ENCODE peak calls at places on chromosomes 1 and 21, in nine cellular contexts. I is esophagus squamous epithelium, P is HCT116, K is gastrocnemius medialis, C is ovary, S is uterus, X is A549, N is body of pancreas, W is esophagus muscularis mucosa. J is an unnamed sample.

GRCh38 chr1:180042994-180043622 is 88.5 kb downstream of the CEP350 start:
- DNase-seq in N (no peak), X (no peak), I (no peak), W (no peak), S (no peak), K (no peak), P (no peak), C (no peak), J (no peak)

GRCh38 chr1:213728593-213729536 is 258.9 kb upstream of the PROX1 start:
- DNase-seq in C (no peak), S (no peak), W (no peak), K (no peak), P (no peak), I (no peak), X (no peak), N (no peak), J (no peak)

GRCh38 chr1:192588546-192588945 is 13.0 kb downstream of the RGS1 start:
- DNase-seq in C (no peak), P (no peak), I (no peak), N (no peak), S (no peak), W (no peak), X (no peak), K (no peak), J (no peak)

GRCh38 chr1:247210062-247210385 is 38.2 kb upstream of the ZNF124 start:
- DNase-seq in W (no peak), X (no peak), N (no peak), C (no peak), P (no peak), S (no peak), I (no peak), K (no peak), J (no peak)

GRCh38 chr21:14551741-14552140 is 5.6 kb upstream of the SAMSN1 start:
- DNase-seq in C (no peak), W (no peak), S (no peak), X (no peak), I (no peak), K (no peak), N (no peak), P (no peak), J (no peak)

GRCh38 chr1:6800728-6801127 is 15.5 kb downstream of the CAMTA1 start:
- DNase-seq in X (peak), I (no peak), W (no peak), C (no peak), P (no peak), N (no peak), K (no peak), S (no peak), J (no peak)

GRCh38 chr1:172069535-172069934 is 228.2 kb downstream of the DNM3 start:
- DNase-seq in X (no peak), I (no peak), C (peak), W (no peak), P (no peak), N (peak), S (peak), K (no peak), J (peak)

GRCh38 chr1:3483801-3484444 is 29.5 kb downstream of the ARHGEF16 start:
- DNase-seq in N (peak), W (no peak), S (no peak), P (no peak), X (peak), K (no peak), I (no peak), C (no peak), J (no peak)

GRCh38 chr1:44747878-44748277 is 8.2 kb downstream of the KIF2C start:
- DNase-seq in N (no peak), C (no peak), I (no peak), W (no peak), P (no peak), K (no peak), S (no peak), X (no peak), J (no peak)

GRCh38 chr1:161486806-161487482 is 18.3 kb upstream of the FCGR2A start:
- DNase-seq in N (peak), I (no peak), W (no peak), S (no peak), C (no peak), X (peak), P (peak), K (no peak), J (peak)

GRCh38 chr1:201406831-201407406 is 7.8 kb upstream of the LAD1 start:
- DNase-seq in N (no peak), I (no peak), X (peak), K (no peak), P (no peak), W (no peak), S (no peak), C (no peak), J (no peak)

GRCh38 chr1:201404016-201404598 is 5.0 kb upstream of the LAD1 start:
- DNase-seq in P (no peak), K (no peak), W (no peak), N (no peak), S (no peak), C (no peak), I (no peak), X (peak), J (no peak)

GRCh38 chr1:201403359-201403758 is 4.2 kb upstream of the LAD1 start:
- DNase-seq in I (no peak), X (no peak), S (no peak), W (no peak), P (no peak), C (no peak), K (no peak), N (no peak), J (no peak)

GRCh38 chr1:201404722-201405483 is 5.8 kb upstream of the LAD1 start:
- DNase-seq in S (no peak), X (no peak), I (no peak), W (no peak), N (peak), C (no peak), P (no peak), K (no peak), J (no peak)

DNA sequence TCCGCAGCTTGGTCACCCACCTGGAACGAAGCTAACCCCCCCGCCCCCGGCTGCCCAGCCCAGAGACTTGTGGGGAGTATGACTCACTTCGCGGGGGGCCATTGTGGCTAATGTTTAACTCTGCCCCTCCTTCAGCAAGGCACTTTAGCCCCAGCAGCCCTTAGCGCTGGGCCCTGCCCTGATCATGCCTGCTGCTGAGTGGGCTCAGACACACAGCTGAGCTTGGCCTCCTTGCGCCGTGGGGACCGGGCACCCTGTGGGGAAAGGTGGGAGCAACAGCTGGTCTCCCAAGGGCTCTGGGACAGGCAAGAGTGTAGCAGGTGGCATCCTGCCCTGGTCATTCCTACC is 6.3 kb upstream of the LAD1 start:
- DNase-seq in W (no peak), C (no peak), S (no peak), N (peak), I (no peak), K (no peak), X (peak), P (no peak), J (no peak)
- TF ChIP-seq POLR2A in W (no peak), C (no peak), S (no peak), N (no peak), I (no peak), K (no peak), X (no peak), P (no peak), J (no peak)

GRCh38 chr1:145992502-145992936 is 3.9 kb downstream of the TXNIP start:
- DNase-seq in W (no peak), S (peak), K (no peak), X (no peak), P (no peak), N (no peak), I (no peak), C (no peak), J (peak)

GRCh38 chr1:145993618-145994390 is 2.6 kb downstream of the TXNIP start:
- DNase-seq in N (no peak), W (no peak), P (no peak), K (no peak), S (peak), X (no peak), I (no peak), C (no peak), J (no peak)

GRCh38 chr1:145992958-145993617 is 3.3 kb downstream of the TXNIP start:
- DNase-seq in I (no peak), S (no peak), X (no peak), N (no peak), K (no peak), W (no peak), C (no peak), P (no peak), J (no peak)

GRCh38 chr1:145990249-145991097 is 5.9 kb downstream of the TXNIP start:
- DNase-seq in S (peak), W (no peak), K (no peak), C (no peak), I (no peak), N (peak), X (no peak), P (no peak), J (no peak)

GRCh38 chr1:145991799-145992412 is 4.5 kb downstream of the TXNIP start:
- DNase-seq in X (no peak), I (no peak), N (no peak), C (no peak), P (no peak), S (peak), K (no peak), W (no peak), J (peak)
- TF ChIP-seq POLR2A in X (no peak), I (no peak), N (peak), C (no peak), P (no peak), S (no peak), K (peak), W (no peak), J (peak)

DNA sequence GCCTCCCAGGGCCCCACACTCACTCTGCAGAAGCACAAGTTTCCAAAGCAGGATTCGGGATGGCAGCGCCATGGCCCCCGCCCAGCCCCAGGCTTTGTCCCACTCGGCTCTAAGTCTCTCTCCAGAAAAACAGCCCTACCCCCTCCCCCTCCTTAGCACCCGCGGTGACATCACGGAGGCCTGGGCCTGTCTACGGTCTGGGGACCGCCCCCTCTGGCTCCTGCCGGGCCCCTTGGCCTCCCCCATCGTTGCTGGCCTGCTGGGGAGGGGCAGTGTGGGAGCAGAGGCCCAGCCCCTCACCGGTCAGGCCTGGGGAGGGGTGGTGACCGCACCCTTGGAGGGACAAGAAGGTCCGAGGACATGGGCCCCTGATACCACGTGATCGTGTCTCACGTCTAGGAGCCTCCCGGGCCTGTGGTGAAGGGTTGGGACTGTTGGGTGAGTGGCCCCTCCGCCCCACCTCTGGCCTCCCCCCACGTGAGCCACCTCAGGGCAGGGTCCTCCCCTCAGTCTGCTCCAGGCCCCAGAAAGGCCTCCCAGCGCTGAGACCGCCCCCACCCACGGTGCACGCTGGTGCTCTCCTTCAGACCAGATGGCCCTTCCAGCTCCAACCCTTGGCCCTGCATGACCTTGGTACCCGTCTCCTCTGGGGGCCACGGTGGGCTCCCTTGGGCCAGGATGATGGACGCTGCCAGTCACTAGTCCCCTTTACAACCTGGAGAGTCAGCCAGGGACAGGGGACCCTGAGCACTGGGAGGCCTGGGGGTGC is at the start of gene MXRA8:
- DNase-seq in P (no peak), X (no peak), K (no peak), C (peak), I (no peak), S (peak), W (no peak), N (no peak), J (no peak)
- TF ChIP-seq POLR2A in P (no peak), X (no peak), K (peak), C (no peak), I (no peak), S (peak), W (no peak), N (no peak), J (no peak)

GRCh38 chr1:155977607-155978324 is 581 bp downstream of the ARHGEF2 start:
- DNase-seq in W (no peak), P (no peak), N (peak), K (no peak), I (no peak), X (peak), C (peak), S (peak), J (peak)
- TF ChIP-seq POLR2A in W (no peak), P (no peak), N (no peak), K (no peak), I (no peak), X (no peak), C (no peak), S (no peak), J (no peak)